ENCODE peak calls at places on chromosomes 4 and X, in five cellular contexts. M is K562, I is left ventricle myocardium inferior, U is fibroblast of lung, G is A549. X is an unnamed sample.

GRCh38 chr4:18366762-18367358 is 345.3 kb upstream of the LCORL start:
- DNase-seq in M (no peak), I (no peak), U (peak; percentile 10), G (no peak), X (peak; percentile 23)

GRCh38 chrX:626745-627509 is 3.7 kb upstream of the SHOX start:
- DNase-seq in M (no peak), I (no peak), U (no peak), G (no peak), X (no peak)

GRCh38 chrX:95919605-95920004 is 765.0 kb upstream of the DIAPH2 start:
- DNase-seq in M (no peak), I (no peak), U (no peak), G (no peak), X (no peak)

GRCh38 chr4:94032754-94033153 is 174.9 kb upstream of the SMARCAD1 start:
- DNase-seq in M (no peak), I (no peak), U (peak; percentile 1), G (no peak), X (peak; percentile 79)

GRCh38 chr4:153668647-153669046 is 15.4 kb upstream of the TLR2 start:
- DNase-seq in M (no peak), I (no peak), U (peak; percentile 54), G (no peak), X (no peak)

GRCh38 chr4:155796031-155796430 is 37.2 kb downstream of the GUCY1B1 start:
- DNase-seq in M (no peak), I (no peak), U (peak; percentile 86), G (peak; percentile 18), X (no peak)

GRCh38 chr4:478373-478772 is 20.6 kb downstream of the ZNF721 start:
- DNase-seq in M (no peak), I (no peak), U (peak; percentile 57), G (no peak), X (no peak)

GRCh38 chr4:100823993-100824323 is 306.1 kb upstream of the EMCN start:
- DNase-seq in M (no peak), I (no peak), U (no peak), G (no peak), X (no peak)

GRCh38 chr4:102244878-102245535 is 100.3 kb downstream of the SLC39A8 start:
- DNase-seq in M (no peak), I (no peak), U (no peak), G (no peak), X (no peak)

DNA sequence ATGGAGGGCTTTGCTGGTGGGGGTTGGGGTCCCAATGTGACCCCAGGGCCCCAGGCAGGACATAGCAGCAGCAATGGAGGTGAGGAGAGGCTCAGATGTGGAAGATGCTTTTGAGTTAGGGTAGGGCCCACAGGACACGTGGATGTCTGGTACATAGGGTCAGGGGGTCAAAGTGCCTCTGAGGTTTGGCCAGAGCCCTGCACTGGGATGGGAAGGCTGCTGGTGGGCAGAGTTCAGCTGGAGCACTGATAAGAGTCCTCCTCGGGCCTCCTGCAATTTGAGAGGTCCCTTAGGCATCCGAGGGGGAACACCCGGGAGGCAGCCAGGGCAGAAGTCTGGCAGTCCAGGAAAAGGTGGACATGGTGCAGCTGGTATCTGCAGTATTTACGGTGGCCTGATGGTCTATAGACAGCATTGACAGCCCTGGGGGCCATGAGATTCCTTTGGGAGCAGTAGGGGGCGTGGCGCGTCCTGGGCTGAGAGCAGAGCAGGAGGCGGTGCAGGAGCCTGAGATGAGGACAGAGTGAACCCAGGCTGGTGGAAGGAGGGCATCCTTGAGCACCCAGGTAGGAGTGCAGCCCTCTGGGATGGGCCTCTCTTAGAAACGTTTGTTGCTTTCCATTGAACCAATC is 22.6 kb downstream of the CCNQ start:
- DNase-seq in M (no peak), I (no peak), U (no peak), G (no peak), X (peak; percentile 18)
- H3K4me1 ChIP-seq in M (no peaks in the 10 kb centered on the region), I (no peaks in the 10 kb centered on the region), U (no peaks in the 10 kb centered on the region), G (no peaks in the 10 kb centered on the region), X (no peaks in the 10 kb centered on the region)

DNA sequence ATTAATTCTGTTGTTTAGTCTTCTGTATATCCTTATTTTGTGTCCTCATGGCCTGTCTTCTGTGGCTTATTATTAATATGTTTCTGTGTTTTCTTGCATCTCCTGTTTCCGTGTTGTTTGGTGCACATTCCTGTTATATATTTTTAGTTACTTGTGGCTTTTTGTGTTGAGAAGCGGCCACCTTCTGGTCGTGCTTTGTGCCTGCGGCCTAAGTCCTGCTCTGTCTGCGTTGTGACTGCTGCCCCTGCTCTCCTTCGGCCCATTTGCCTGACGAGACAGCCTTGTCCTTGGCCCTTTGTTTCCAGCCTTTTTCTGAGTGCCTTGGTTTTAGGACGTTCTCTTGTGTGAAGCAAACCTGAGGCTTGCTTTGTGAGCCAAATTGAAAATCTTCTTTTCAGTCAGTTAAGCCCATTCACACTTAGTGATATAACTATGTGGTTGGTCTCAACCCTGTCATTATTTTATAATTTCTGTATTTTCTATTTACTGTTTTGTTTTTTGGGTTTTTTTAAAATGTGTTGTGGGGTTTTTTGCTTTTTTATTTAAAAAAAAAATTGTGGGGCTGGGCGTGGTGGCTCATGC is 43.8 kb downstream of the TNIP2 start:
- DNase-seq in M (no peak), I (no peak), U (peak; percentile 19), G (no peak), X (no peak)
- TF ChIP-seq CTCF in M (no peak), I (peak; percentile 18), U (peak; percentile 22), G (no peak), X (peak; percentile 55)

DNA sequence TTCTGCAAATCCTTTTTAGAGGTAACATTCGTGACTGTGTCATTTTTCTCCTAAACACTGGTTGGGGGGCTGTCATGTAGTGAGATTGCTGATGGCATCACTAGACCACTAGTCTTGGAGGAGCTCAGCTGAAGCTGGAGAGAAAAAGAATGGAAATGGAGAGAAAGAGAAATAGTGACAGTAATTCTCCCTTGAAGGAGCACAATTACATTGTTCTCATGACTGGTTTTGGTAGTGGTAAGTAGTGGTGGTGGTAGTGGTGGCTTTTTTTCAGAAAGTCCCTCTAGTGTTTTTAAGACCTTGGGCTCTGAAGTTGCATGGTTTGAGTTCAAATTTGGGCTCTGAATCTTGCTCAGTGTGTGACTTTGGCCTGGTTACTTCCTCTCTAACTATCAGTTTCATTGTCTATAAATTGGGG is 99.8 kb downstream of the LARP7 start:
- DNase-seq in M (no peak), I (no peak), U (no peak), G (no peak), X (no peak)
- H3K4me3 ChIP-seq in M (no peak overlapping the region), I (no peak overlapping the region), U (no peak overlapping the region), G (no peak overlapping the region), X (no peak overlapping the region)

GRCh38 chrX:2705036-2705435 is 13.9 kb downstream of the CD99 start:
- DNase-seq in M (no peak), I (peak; percentile 61), U (peak; percentile 54), G (no peak), X (no peak)
- H3K4me1 ChIP-seq in M (no peaks in the 10 kb centered on the region), I (peaks cover 99% of the 10 kb centered on the region), U (peaks cover 37% of the 10 kb centered on the region), G (peaks cover 48% of the 10 kb centered on the region), X (no peaks in the 10 kb centered on the region)

DNA sequence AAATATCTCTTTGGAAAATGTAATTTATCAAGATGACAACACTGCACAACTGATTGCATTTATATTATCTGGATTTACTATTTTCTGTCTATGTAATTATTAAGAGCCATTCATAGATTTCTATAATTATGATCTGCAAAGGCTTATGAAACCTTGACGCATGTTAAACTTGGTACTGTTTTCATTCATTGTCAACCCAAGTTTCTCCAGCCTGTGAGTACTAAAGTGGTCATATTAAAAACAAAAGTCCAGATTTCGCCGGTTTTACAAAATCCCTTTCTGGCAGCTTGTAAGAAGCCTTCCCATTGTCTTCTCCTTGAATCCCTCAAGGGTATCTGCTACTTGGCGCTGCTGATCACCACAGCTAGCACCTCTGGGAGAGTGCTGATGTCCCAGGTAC is 19.7 kb upstream of the GRPR start:
- DNase-seq in M (no peak), I (no peak), U (no peak), G (no peak), X (no peak)
- TF ChIP-seq CTCF in M (no peak), I (no peak), U (no peak), G (no peak), X (no peak)

GRCh38 chr4:26891054-26891453 is 30.4 kb downstream of the STIM2 start:
- DNase-seq in M (no peak), I (no peak), U (no peak), G (no peak), X (no peak)

GRCh38 chr4:26884486-26884988 is 23.9 kb downstream of the STIM2 start:
- DNase-seq in M (no peak), I (no peak), U (no peak), G (no peak), X (no peak)

GRCh38 chr4:26887143-26887542 is 26.5 kb downstream of the STIM2 start:
- DNase-seq in M (no peak), I (no peak), U (no peak), G (no peak), X (no peak)

GRCh38 chr4:26887809-26888208 is 27.2 kb downstream of the STIM2 start:
- DNase-seq in M (no peak), I (no peak), U (no peak), G (no peak), X (no peak)

GRCh38 chr4:26885912-26886274 is 25.3 kb downstream of the STIM2 start:
- DNase-seq in M (no peak), I (no peak), U (no peak), G (no peak), X (no peak)
- H3K4me3 ChIP-seq in M (no peak overlapping the region), I (no peak overlapping the region), U (no peak overlapping the region), G (no peak overlapping the region), X (no peak overlapping the region)

GRCh38 chr4:10480616-10481015 is 23.4 kb upstream of the ZNF518B start:
- DNase-seq in M (no peak), I (no peak), U (no peak), G (no peak), X (no peak)

GRCh38 chr4:10478621-10479020 is 21.4 kb upstream of the ZNF518B start:
- DNase-seq in M (no peak), I (no peak), U (no peak), G (no peak), X (no peak)

DNA sequence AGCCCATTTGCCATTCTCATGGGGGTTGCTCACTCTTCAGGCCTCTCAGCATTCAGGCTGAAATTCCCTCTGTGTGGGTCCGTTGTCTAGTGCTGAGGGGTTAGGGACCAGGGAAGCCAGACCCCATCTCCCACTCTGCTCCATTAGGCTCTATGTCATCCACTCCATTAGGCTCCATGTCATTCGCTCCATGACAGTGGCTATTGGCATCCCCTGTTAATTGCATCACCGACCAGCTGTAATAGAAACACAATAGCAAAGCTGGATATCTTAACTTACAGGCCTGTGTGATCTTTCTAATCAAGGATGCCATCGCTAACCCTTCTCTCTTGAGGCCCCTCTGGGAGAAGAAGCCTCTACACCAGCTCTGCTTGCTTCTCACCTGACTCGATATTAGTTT is 25.7 kb upstream of the ZNF518B start:
- DNase-seq in M (no peak), I (no peak), U (no peak), G (no peak), X (no peak)
- H3K4me1 ChIP-seq in M (no peaks in the 10 kb centered on the region), I (no peaks in the 10 kb centered on the region), U (no peaks in the 10 kb centered on the region), G (no peaks in the 10 kb centered on the region), X (no peaks in the 10 kb centered on the region)

GRCh38 chrX:11381464-11381863 is 88.3 kb downstream of the AMELX start:
- DNase-seq in M (peak; percentile 36), I (no peak), U (peak; percentile 45), G (peak; percentile 5), X (peak; percentile 8)
- TF ChIP-seq CTCF in M (peak; percentile 72), I (peak; percentile 53), U (peak; percentile 61), G (peak; percentile 28), X (peak; percentile 49)

X was measured in BE2C.